ENCODE peak calls at places on chromosomes 6 and 20, in seven cellular contexts. P is activated naive CD8-positive, alpha-beta T cell treated with anti-CD3 and anti-CD28 coated beads for 36 hours; B is naive B cell; L is activated naive CD4-positive, alpha-beta T cell treated with Interleukin-2 at 50 U/mL for 16 hours; K is amygdala; C is RPMI7951; J is T-helper 9 cell. R is an unnamed sample.

GRCh38 chr6:158068156-158068892 is 86.7 kb downstream of the SYNJ2 start:
- DNase-seq in K (no peak), B (no peak), J (no peak), C (no peak), P (no peak), L (no peak), R (no peak)

GRCh38 chr20:25865715-25866656 is 169.3 kb upstream of the ZNF337 start:
- DNase-seq in K (peak), B (peak), J (peak), C (peak), P (peak), L (peak), R (peak)

GRCh38 chr6:722077-722524 is 29.2 kb upstream of the EXOC2 start:
- DNase-seq in B (peak), J (peak), K (no peak), C (peak), P (peak), L (peak), R (peak)

GRCh38 chr20:346640-347316 is at the start of gene NRSN2:
- DNase-seq in P (peak), B (peak), L (peak), C (peak), J (no peak), K (peak), R (peak)

GRCh38 chr6:76490456-76490855 is 418.0 kb upstream of the IMPG1 start:
- DNase-seq in L (no peak), J (no peak), P (no peak), C (peak), B (no peak), K (no peak), R (no peak)

GRCh38 chr6:5302995-5303622 is 41.8 kb downstream of the FARS2 start:
- DNase-seq in J (peak), P (peak), L (peak), C (no peak), B (peak), K (no peak), R (peak)

GRCh38 chr20:31894980-31895675 is 24.7 kb downstream of the TTLL9 start:
- DNase-seq in J (no peak), K (peak), B (peak), P (no peak), C (peak), L (no peak), R (no peak)

GRCh38 chr6:109513571-109514071 is 30.6 kb upstream of the ZBTB24 start:
- DNase-seq in P (no peak), C (peak), J (no peak), B (no peak), K (no peak), L (no peak), R (no peak)

GRCh38 chr6:151763938-151764680 is 43.4 kb upstream of the ESR1 start:
- DNase-seq in P (peak), C (peak), K (peak), B (peak), J (no peak), L (peak), R (peak)

GRCh38 chr6:113607821-113608545 is 249.2 kb upstream of the MARCKS start:
- DNase-seq in L (no peak), P (no peak), B (no peak), K (no peak), C (no peak), J (no peak), R (no peak)

GRCh38 chr6:13472976-13473645 is 14.3 kb downstream of the GFOD1 start:
- DNase-seq in C (no peak), J (no peak), K (no peak), L (no peak), P (no peak), B (no peak), R (no peak)

R was measured in left ventricle myocardium superior.